ENCODE peak calls at places on chromosomes 11 and 22, in seven cellular contexts. H is suprapubic skin, O is AG04450, W is dorsolateral prefrontal cortex, Z is brain microvascular endothelial cell, S is neural crest cell, R is BE2C. F is an unnamed sample.

GRCh38 chr22:44020981-44021380 is 3.1 kb upstream of the PARVB start:
- DNase-seq in O (no peak), S (no peak), W (no peak), R (no peak), H (no peak), Z (no peak), F (no peak)

GRCh38 chr11:68569357-68569756 is 108.8 kb downstream of the PPP6R3 start:
- DNase-seq in H (no peak), Z (no peak), O (no peak), S (no peak), W (no peak), R (no peak), F (no peak)

GRCh38 chr11:15053201-15053685 is 20.1 kb upstream of the CALCB start:
- DNase-seq in W (no peak), Z (no peak), H (no peak), R (no peak), S (no peak), O (no peak), F (no peak)

GRCh38 chr11:68436985-68437926 is 23.3 kb upstream of the PPP6R3 start:
- DNase-seq in W (no peak), R (peak; percentile 87), S (no peak), O (no peak), Z (peak; percentile 79), H (no peak), F (peak; percentile 65)

GRCh38 chr11:82225930-82226329 is 507.7 kb downstream of the FAM181B start:
- DNase-seq in Z (no peak), S (no peak), W (no peak), R (no peak), O (no peak), H (no peak), F (no peak)

GRCh38 chr11:5603326-5603725 is 6.9 kb downstream of the TRIM6 start:
- DNase-seq in O (no peak), R (no peak), S (no peak), Z (no peak), H (no peak), W (peak; percentile 52), F (no peak)

GRCh38 chr22:28869736-28870135 is 13.6 kb upstream of the ZNRF3 start:
- DNase-seq in O (no peak), W (no peak), S (no peak), R (no peak), H (no peak), Z (no peak), F (no peak)

GRCh38 chr11:86440305-86440716 is 65.6 kb downstream of the CCDC81 start:
- DNase-seq in H (no peak), Z (peak; percentile 53), S (no peak), W (no peak), O (no peak), R (no peak), F (no peak)

GRCh38 chr11:95149659-95150294 is 60.1 kb downstream of the ENDOD1 start:
- DNase-seq in S (peak; percentile 56), R (no peak), O (no peak), H (no peak), W (no peak), Z (no peak), F (no peak)

GRCh38 chr11:96324912-96325311 is 18.1 kb downstream of the MAML2 start:
- DNase-seq in S (no peak), H (no peak), Z (peak; percentile 77), O (no peak), R (no peak), W (no peak), F (no peak)

GRCh38 chr11:126394036-126394435 is 38.5 kb downstream of the ST3GAL4 start:
- DNase-seq in R (no peak), W (no peak), O (no peak), S (no peak), H (no peak), Z (no peak), F (no peak)

GRCh38 chr11:29780756-29781155 is 236.1 kb downstream of the KCNA4 start:
- DNase-seq in Z (no peak), O (no peak), R (no peak), H (no peak), W (peak; percentile 3), S (no peak), F (no peak)

GRCh38 chr11:32323814-32324130 is 111.6 kb downstream of the WT1 start:
- DNase-seq in R (no peak), Z (no peak), H (no peak), O (no peak), S (no peak), W (no peak), F (no peak)
- TF ChIP-seq CTCF in R (no peak), Z (no peak), H (no peak), O (no peak), S (no peak), W (no peak), F (peak; percentile 33)

GRCh38 chr22:37465721-37466120 is 20.5 kb downstream of the MFNG start:
- DNase-seq in W (no peak), R (no peak), H (no peak), S (no peak), Z (no peak), O (no peak), F (no peak)
- TF ChIP-seq CTCF in W (no peak), R (no peak), H (no peak), S (no peak), Z (no peak), O (no peak), F (no peak)

DNA sequence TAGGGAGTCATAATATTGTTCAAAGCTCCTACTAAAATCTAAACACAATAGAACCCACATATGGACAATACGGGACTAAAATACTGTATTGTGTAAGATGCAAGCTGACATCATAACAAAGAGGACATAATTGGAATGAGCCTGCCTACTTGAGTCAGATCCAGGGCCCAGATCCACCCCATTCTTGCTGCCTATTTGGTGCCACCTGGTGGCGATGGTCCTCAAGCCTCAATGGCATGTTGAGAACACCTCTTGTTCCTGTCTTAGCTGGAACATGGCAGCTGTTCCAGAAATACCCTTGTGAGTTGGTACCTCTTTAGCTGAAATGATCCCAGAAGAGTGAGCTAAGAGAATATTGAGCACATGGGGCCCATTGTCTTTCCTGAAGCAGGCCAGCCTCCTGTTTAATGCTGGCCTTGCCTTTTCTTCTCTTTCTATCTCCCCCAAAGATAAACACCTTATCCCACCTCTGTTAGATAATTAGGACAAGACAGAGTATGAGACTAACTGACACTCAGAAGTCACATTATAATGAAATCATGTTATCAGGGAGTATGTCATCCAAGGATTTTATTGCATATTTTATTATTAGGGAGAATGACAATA is 680.9 kb upstream of the ANO5 start:
- DNase-seq in O (no peak), S (peak; percentile 71), Z (peak; percentile 6), H (no peak), R (peak; percentile 80), W (peak; percentile 3), F (peak; percentile 73)
- TF ChIP-seq CTCF in O (no peak), S (peak; percentile 84), Z (peak; percentile 45), H (peak; percentile 57), R (peak; percentile 78), W (peak; percentile 28), F (peak; percentile 79)

GRCh38 chr11:130315354-130315970 is 745 bp upstream of the ZBTB44 start:
- DNase-seq in S (no peak), Z (no peak), O (no peak), H (no peak), W (peak; percentile 9), R (no peak), F (no peak)
- TF ChIP-seq CTCF in S (no peak), Z (no peak), O (no peak), H (no peak), W (no peak), R (no peak), F (peak; percentile 14)

GRCh38 chr11:87878373-87878779 is 296.9 kb downstream of the RAB38 start:
- DNase-seq in R (no peak), O (peak; percentile 16), W (peak; percentile 3), H (no peak), S (peak; percentile 2), Z (peak; percentile 64), F (no peak)
- TF ChIP-seq CTCF in R (peak; percentile 31), O (peak; percentile 61), W (peak; percentile 35), H (peak; percentile 24), S (peak; percentile 64), Z (peak; percentile 71), F (peak; percentile 70)

GRCh38 chr11:59813364-59813763 is 2.8 kb upstream of the MRPL16 start:
- DNase-seq in H (no peak), O (no peak), Z (no peak), R (no peak), S (no peak), W (no peak), F (no peak)

GRCh38 chr11:59810911-59811259 is 307 bp upstream of the MRPL16 start:
- DNase-seq in O (no peak), H (no peak), S (no peak), R (no peak), Z (no peak), W (no peak), F (no peak)

GRCh38 chr11:59807047-59807446 is 3.5 kb downstream of the MRPL16 start:
- DNase-seq in O (no peak), S (no peak), Z (no peak), H (no peak), R (no peak), W (no peak), F (no peak)

GRCh38 chr11:59812220-59812619 is 1.6 kb upstream of the MRPL16 start:
- DNase-seq in R (no peak), W (no peak), Z (no peak), H (no peak), O (no peak), S (no peak), F (no peak)

GRCh38 chr11:59810189-59810910 is at the start of gene MRPL16:
- DNase-seq in O (peak; percentile 69), Z (peak; percentile 69), R (peak; percentile 76), H (peak; percentile 94), W (peak; percentile 90), S (peak; percentile 80), F (peak; percentile 92)
- TF ChIP-seq CTCF in O (peak; percentile 22), Z (peak; percentile 15), R (no peak), H (peak; percentile 17), W (no peak), S (peak; percentile 55), F (peak; percentile 29)

GRCh38 chr11:108916935-108917334 is 252.1 kb downstream of the DDX10 start:
- DNase-seq in R (no peak), S (no peak), Z (no peak), W (no peak), H (no peak), O (no peak), F (no peak)

GRCh38 chr11:108914211-108914610 is 249.3 kb downstream of the DDX10 start:
- DNase-seq in W (no peak), R (peak; percentile 12), H (no peak), O (no peak), Z (no peak), S (no peak), F (no peak)

GRCh38 chr11:108914981-108915380 is 250.1 kb downstream of the DDX10 start:
- DNase-seq in H (no peak), S (no peak), R (no peak), W (no peak), Z (no peak), O (no peak), F (no peak)

GRCh38 chr11:108916290-108916689 is 251.4 kb downstream of the DDX10 start:
- DNase-seq in O (no peak), S (no peak), H (no peak), R (no peak), Z (no peak), W (no peak), F (no peak)

GRCh38 chr11:108915666-108916065 is 250.8 kb downstream of the DDX10 start:
- DNase-seq in S (no peak), O (no peak), W (no peak), R (no peak), Z (no peak), H (no peak), F (no peak)
- TF ChIP-seq CTCF in S (no peak), O (no peak), W (no peak), R (no peak), Z (no peak), H (no peak), F (no peak)

F was measured in type B pancreatic cell.